ENCODE peak calls at places on chromosomes 1 and 21, in five cellular contexts. One of them, this sample, is unnamed.

GRCh38 chr1:211684791-211685190 is 9.4 kb upstream of the NEK2 start:
- DNase-seq in body of pancreas: no peak
- DNase-seq in non-pigmented ciliary epithelial cell: no peak
- DNase-seq in skeletal muscle cell: no peak
- DNase-seq in pancreas: no peak
- DNase-seq in this sample: no peak

GRCh38 chr1:174743654-174744561 is 255.8 kb upstream of the CACYBP start:
- DNase-seq in pancreas: no peak
- DNase-seq in body of pancreas: no peak
- DNase-seq in non-pigmented ciliary epithelial cell: no peak
- DNase-seq in skeletal muscle cell: no peak
- DNase-seq in this sample: peak

GRCh38 chr1:56617141-56617540 is 28.0 kb upstream of the PRKAA2 start:
- DNase-seq in non-pigmented ciliary epithelial cell: no peak
- DNase-seq in pancreas: no peak
- DNase-seq in body of pancreas: no peak
- DNase-seq in skeletal muscle cell: peak
- DNase-seq in this sample: no peak

GRCh38 chr1:33905241-33905640 is 41.4 kb downstream of the HMGB4 start:
- DNase-seq in body of pancreas: no peak
- DNase-seq in pancreas: no peak
- DNase-seq in non-pigmented ciliary epithelial cell: no peak
- DNase-seq in skeletal muscle cell: no peak
- DNase-seq in this sample: no peak

GRCh38 chr1:44294588-44295007 is 60.5 kb downstream of the ERI3 start:
- DNase-seq in non-pigmented ciliary epithelial cell: peak
- DNase-seq in body of pancreas: peak
- DNase-seq in pancreas: no peak
- DNase-seq in skeletal muscle cell: no peak
- DNase-seq in this sample: peak

GRCh38 chr1:41721039-41721438 is 197.7 kb downstream of the HIVEP3 start:
- DNase-seq in pancreas: no peak
- DNase-seq in non-pigmented ciliary epithelial cell: no peak
- DNase-seq in skeletal muscle cell: no peak
- DNase-seq in body of pancreas: no peak
- DNase-seq in this sample: no peak

GRCh38 chr1:67749844-67750689 is 65.1 kb downstream of the GADD45A start:
- DNase-seq in pancreas: no peak
- DNase-seq in non-pigmented ciliary epithelial cell: no peak
- DNase-seq in skeletal muscle cell: peak
- DNase-seq in body of pancreas: peak
- DNase-seq in this sample: no peak

GRCh38 chr21:29295066-29295650 is 3.6 kb upstream of the BACH1 start:
- DNase-seq in pancreas: no peak
- DNase-seq in body of pancreas: no peak
- DNase-seq in non-pigmented ciliary epithelial cell: no peak
- DNase-seq in skeletal muscle cell: no peak
- DNase-seq in this sample: no peak

GRCh38 chr1:238052496-238053266 is 162.0 kb upstream of the ZP4 start:
- DNase-seq in body of pancreas: no peak
- DNase-seq in non-pigmented ciliary epithelial cell: no peak
- DNase-seq in pancreas: no peak
- DNase-seq in skeletal muscle cell: no peak
- DNase-seq in this sample: no peak

GRCh38 chr1:173190101-173190895 is 16.8 kb downstream of the TNFSF4 start:
- DNase-seq in non-pigmented ciliary epithelial cell: no peak
- DNase-seq in body of pancreas: peak
- DNase-seq in skeletal muscle cell: peak
- DNase-seq in pancreas: peak
- DNase-seq in this sample: no peak

GRCh38 chr1:94865369-94865768 is 45.2 kb downstream of the SLC44A3 start:
- DNase-seq in body of pancreas: peak
- DNase-seq in pancreas: no peak
- DNase-seq in skeletal muscle cell: peak
- DNase-seq in non-pigmented ciliary epithelial cell: peak
- DNase-seq in this sample: no peak

GRCh38 chr1:91537281-91538069 is 36.8 kb downstream of the CDC7 start:
- DNase-seq in skeletal muscle cell: peak
- DNase-seq in pancreas: no peak
- DNase-seq in body of pancreas: no peak
- DNase-seq in non-pigmented ciliary epithelial cell: no peak
- DNase-seq in this sample: no peak

GRCh38 chr1:54945393-54945936 is 35.0 kb upstream of the TMEM61 start:
- DNase-seq in pancreas: no peak
- DNase-seq in non-pigmented ciliary epithelial cell: no peak
- DNase-seq in skeletal muscle cell: no peak
- DNase-seq in body of pancreas: no peak
- DNase-seq in this sample: no peak

GRCh38 chr1:116488052-116488451 is 82.8 kb downstream of the CD58 start:
- DNase-seq in body of pancreas: no peak
- DNase-seq in skeletal muscle cell: no peak
- DNase-seq in pancreas: no peak
- DNase-seq in non-pigmented ciliary epithelial cell: no peak
- DNase-seq in this sample: no peak

GRCh38 chr1:169680377-169681019 is 30.9 kb downstream of the SELL start:
- DNase-seq in body of pancreas: no peak
- DNase-seq in pancreas: no peak
- DNase-seq in non-pigmented ciliary epithelial cell: no peak
- DNase-seq in skeletal muscle cell: no peak
- DNase-seq in this sample: no peak

GRCh38 chr1:90135306-90135705 is 140.4 kb downstream of the ZNF326 start:
- DNase-seq in non-pigmented ciliary epithelial cell: no peak
- DNase-seq in pancreas: no peak
- DNase-seq in skeletal muscle cell: no peak
- DNase-seq in body of pancreas: no peak
- DNase-seq in this sample: no peak

GRCh38 chr1:28565726-28566125 is 12.8 kb downstream of the TRNAU1AP start:
- DNase-seq in body of pancreas: no peak
- DNase-seq in skeletal muscle cell: no peak
- DNase-seq in pancreas: no peak
- DNase-seq in non-pigmented ciliary epithelial cell: no peak
- DNase-seq in this sample: no peak

GRCh38 chr1:19376428-19377372 is 64.6 kb downstream of the SLC66A1 start:
- DNase-seq in pancreas: no peak
- DNase-seq in non-pigmented ciliary epithelial cell: no peak
- DNase-seq in skeletal muscle cell: no peak
- DNase-seq in body of pancreas: no peak
- DNase-seq in this sample: no peak

GRCh38 chr1:33382651-33383415 is 48.1 kb downstream of the PHC2 start:
- DNase-seq in non-pigmented ciliary epithelial cell: no peak
- DNase-seq in body of pancreas: no peak
- DNase-seq in skeletal muscle cell: no peak
- DNase-seq in pancreas: no peak
- DNase-seq in this sample: no peak

GRCh38 chr1:193408782-193409293 is 222.4 kb upstream of the B3GALT2 start:
- DNase-seq in skeletal muscle cell: peak
- DNase-seq in body of pancreas: peak
- DNase-seq in pancreas: peak
- DNase-seq in non-pigmented ciliary epithelial cell: peak
- DNase-seq in this sample: no peak

GRCh38 chr1:59143824-59144223 is 153.1 kb upstream of the FGGY start:
- DNase-seq in skeletal muscle cell: no peak
- DNase-seq in body of pancreas: no peak
- DNase-seq in non-pigmented ciliary epithelial cell: no peak
- DNase-seq in pancreas: no peak
- DNase-seq in this sample: no peak

GRCh38 chr1:230381049-230381467 is 45.1 kb downstream of the PGBD5 start:
- DNase-seq in pancreas: no peak
- DNase-seq in non-pigmented ciliary epithelial cell: no peak
- DNase-seq in body of pancreas: peak
- DNase-seq in skeletal muscle cell: no peak
- DNase-seq in this sample: no peak

GRCh38 chr1:67570473-67571143 is 114.4 kb upstream of the GADD45A start:
- DNase-seq in pancreas: no peak
- DNase-seq in body of pancreas: no peak
- DNase-seq in skeletal muscle cell: peak
- DNase-seq in non-pigmented ciliary epithelial cell: peak
- DNase-seq in this sample: no peak

GRCh38 chr1:55898191-55898590 is 681.2 kb downstream of the PLPP3 start:
- DNase-seq in body of pancreas: no peak
- DNase-seq in non-pigmented ciliary epithelial cell: peak
- DNase-seq in skeletal muscle cell: peak
- DNase-seq in pancreas: no peak
- DNase-seq in this sample: peak

GRCh38 chr21:40166291-40166843 is 299.1 kb downstream of the PCP4 start:
- DNase-seq in body of pancreas: no peak
- DNase-seq in non-pigmented ciliary epithelial cell: no peak
- DNase-seq in skeletal muscle cell: no peak
- DNase-seq in pancreas: no peak
- DNase-seq in this sample: no peak

GRCh38 chr1:177703888-177704446 is 265.9 kb downstream of the SEC16B start:
- DNase-seq in pancreas: no peak
- DNase-seq in body of pancreas: no peak
- DNase-seq in non-pigmented ciliary epithelial cell: no peak
- DNase-seq in skeletal muscle cell: no peak
- DNase-seq in this sample: no peak

GRCh38 chr1:110064576-110065337 is 5.7 kb downstream of the ALX3 start:
- DNase-seq in pancreas: no peak
- DNase-seq in body of pancreas: no peak
- DNase-seq in non-pigmented ciliary epithelial cell: no peak
- DNase-seq in skeletal muscle cell: no peak
- DNase-seq in this sample: no peak

GRCh38 chr1:172753964-172754363 is 95.1 kb downstream of the FASLG start:
- DNase-seq in non-pigmented ciliary epithelial cell: no peak
- DNase-seq in pancreas: no peak
- DNase-seq in skeletal muscle cell: no peak
- DNase-seq in body of pancreas: no peak
- DNase-seq in this sample: no peak

GRCh38 chr1:21783679-21784603 is 992 bp upstream of the USP48 start:
- DNase-seq in pancreas: peak
- DNase-seq in skeletal muscle cell: no peak
- DNase-seq in body of pancreas: peak
- DNase-seq in non-pigmented ciliary epithelial cell: peak
- DNase-seq in this sample: peak